ENCODE peak calls at places on chromosomes 6 and 20, in four cellular contexts. W is K562, I is HepG2, O is GM12878. A is an unnamed sample.

GRCh38 chr6:45830441-45831139 is 185.1 kb downstream of the CLIC5 start:
- DNase-seq in W (no peak), I (no peak), O (peak), A (no peak)

GRCh38 chr6:112690497-112691202 is 343.5 kb downstream of the RFPL4B start:
- DNase-seq in W (peak), I (no peak), O (no peak), A (no peak)

GRCh38 chr6:40056865-40057264 is 122.6 kb upstream of the MOCS1 start:
- DNase-seq in W (no peak), I (no peak), O (no peak), A (no peak)

GRCh38 chr6:75213112-75213511 is 7.3 kb upstream of the COL12A1 start:
- DNase-seq in W (no peak), I (no peak), O (no peak), A (no peak)

GRCh38 chr20:39103732-39104131 is 141.6 kb downstream of the DHX35 start:
- DNase-seq in W (no peak), I (no peak), O (no peak), A (no peak)

GRCh38 chr6:166360243-166361079 is 18.1 kb upstream of the SFT2D1 start:
- DNase-seq in W (no peak), I (no peak), O (no peak), A (no peak)

GRCh38 chr20:15927893-15928650 is 645.2 kb downstream of the KIF16B start:
- DNase-seq in W (no peak), I (no peak), O (no peak), A (no peak)

GRCh38 chr6:43733471-43734293 is 36.3 kb upstream of the VEGFA start:
- DNase-seq in W (no peak), I (no peak), O (peak), A (no peak)

GRCh38 chr6:155147958-155148663 is 115.7 kb upstream of the CLDN20 start:
- DNase-seq in W (no peak), I (no peak), O (no peak), A (no peak)

GRCh38 chr6:4021862-4022715 is 56.8 kb downstream of the FAM217A start:
- DNase-seq in W (peak), I (peak), O (no peak), A (peak)

GRCh38 chr6:137121401-137121997 is 51.9 kb downstream of the IL22RA2 start:
- DNase-seq in W (no peak), I (no peak), O (no peak), A (no peak)

GRCh38 chr6:168353041-168353440 is 33.5 kb upstream of the DACT2 start:
- DNase-seq in W (no peak), I (no peak), O (no peak), A (no peak)

GRCh38 chr20:24782801-24783630 is 166.1 kb upstream of the CST7 start:
- DNase-seq in W (peak), I (peak), O (no peak), A (no peak)

GRCh38 chr6:25942561-25943147 is 12.2 kb upstream of the SLC17A2 start:
- DNase-seq in W (peak), I (peak), O (no peak), A (no peak)

GRCh38 chr6:100657678-100658330 is 193.1 kb upstream of the SIM1 start:
- DNase-seq in W (peak), I (no peak), O (no peak), A (no peak)

GRCh38 chr20:59575653-59576052 is 28.7 kb upstream of the PHACTR3 start:
- DNase-seq in W (no peak), I (no peak), O (no peak), A (no peak)

GRCh38 chr6:151475653-151476523 is 17.9 kb upstream of the CCDC170 start:
- DNase-seq in W (peak), I (peak), O (no peak), A (peak)

GRCh38 chr6:95203153-95203754 is 374.1 kb upstream of the MANEA start:
- DNase-seq in W (peak), I (peak), O (no peak), A (peak)

GRCh38 chr6:138309695-138310094 is 68.0 kb upstream of the SMIM28 start:
- DNase-seq in W (no peak), I (no peak), O (no peak), A (no peak)

GRCh38 chr20:57621426-57622200 is 1.4 kb upstream of the ZBP1 start:
- DNase-seq in W (no peak), I (no peak), O (no peak), A (no peak)

GRCh38 chr20:53974785-53975555 is 95.4 kb downstream of the BCAS1 start:
- DNase-seq in W (no peak), I (no peak), O (no peak), A (no peak)

GRCh38 chr6:143348531-143348930 is 102.0 kb downstream of the ADAT2 start:
- DNase-seq in W (no peak), I (no peak), O (no peak), A (no peak)

GRCh38 chr20:37238426-37238825 is 23.2 kb downstream of the GHRH start:
- DNase-seq in W (no peak), I (no peak), O (no peak), A (no peak)

GRCh38 chr6:15551798-15552197 is 111.0 kb downstream of the DTNBP1 start:
- DNase-seq in W (peak), I (no peak), O (no peak), A (peak)

GRCh38 chr6:28771401-28772267 is 152.2 kb downstream of the TRIM27 start:
- DNase-seq in W (peak), I (no peak), O (no peak), A (no peak)

GRCh38 chr20:57459278-57459677 is 65.7 kb downstream of the CTCFL start:
- DNase-seq in W (no peak), I (no peak), O (no peak), A (no peak)

GRCh38 chr6:80607814-80608391 is 501.4 kb downstream of the BCKDHB start:
- DNase-seq in W (no peak), I (no peak), O (no peak), A (no peak)

GRCh38 chr6:80605165-80605989 is 498.9 kb downstream of the BCKDHB start:
- DNase-seq in W (peak), I (peak), O (no peak), A (no peak)

GRCh38 chr6:80608881-80609280 is 502.4 kb downstream of the BCKDHB start:
- DNase-seq in W (no peak), I (no peak), O (no peak), A (no peak)

GRCh38 chr6:80610821-80611220 is 504.4 kb downstream of the BCKDHB start:
- DNase-seq in W (no peak), I (no peak), O (no peak), A (no peak)
- TF ChIP-seq TARDBP in W (no peak), I (no peak), O (no peak), A (no peak)

GRCh38 chr6:55794136-55794812 is 81.1 kb downstream of the BMP5 start:
- DNase-seq in W (no peak), I (no peak), O (no peak), A (no peak)
- TF ChIP-seq SP1 in W (no peak), I (no peak), O (no peak), A (no peak)

DNA sequence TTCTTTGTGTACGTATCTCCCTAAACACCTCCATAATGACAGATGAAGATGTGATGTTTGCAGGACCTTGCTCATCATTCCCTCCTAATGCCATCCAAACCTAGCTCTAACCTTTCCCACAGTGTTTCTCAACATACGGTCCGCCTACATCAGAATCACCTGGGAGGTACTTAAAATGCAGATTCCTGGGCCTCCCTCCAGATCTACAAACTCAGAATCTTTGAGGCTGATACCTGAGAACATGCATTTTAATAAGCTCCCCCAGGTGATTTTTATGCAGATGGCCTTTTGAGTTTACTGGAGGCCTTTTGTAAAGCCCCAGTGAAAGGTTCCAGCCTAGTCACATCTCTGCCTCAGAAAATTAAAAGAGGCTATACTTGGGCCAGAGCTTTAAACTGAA is 40.5 kb downstream of the METTL24 start:
- DNase-seq in W (no peak), I (no peak), O (no peak), A (no peak)
- TF ChIP-seq TARDBP in W (no peak), I (no peak), O (no peak), A (no peak)

GRCh38 chr20:44183282-44183681 is 3.7 kb downstream of the JPH2 start:
- DNase-seq in W (no peak), I (no peak), O (no peak), A (no peak)

GRCh38 chr20:44182135-44182765 is 4.7 kb downstream of the JPH2 start:
- DNase-seq in W (no peak), I (no peak), O (no peak), A (no peak)

GRCh38 chr20:44182863-44183262 is 4.1 kb downstream of the JPH2 start:
- DNase-seq in W (no peak), I (no peak), O (no peak), A (no peak)

GRCh38 chr20:44181611-44182010 is 5.4 kb downstream of the JPH2 start:
- DNase-seq in W (no peak), I (no peak), O (no peak), A (no peak)

DNA sequence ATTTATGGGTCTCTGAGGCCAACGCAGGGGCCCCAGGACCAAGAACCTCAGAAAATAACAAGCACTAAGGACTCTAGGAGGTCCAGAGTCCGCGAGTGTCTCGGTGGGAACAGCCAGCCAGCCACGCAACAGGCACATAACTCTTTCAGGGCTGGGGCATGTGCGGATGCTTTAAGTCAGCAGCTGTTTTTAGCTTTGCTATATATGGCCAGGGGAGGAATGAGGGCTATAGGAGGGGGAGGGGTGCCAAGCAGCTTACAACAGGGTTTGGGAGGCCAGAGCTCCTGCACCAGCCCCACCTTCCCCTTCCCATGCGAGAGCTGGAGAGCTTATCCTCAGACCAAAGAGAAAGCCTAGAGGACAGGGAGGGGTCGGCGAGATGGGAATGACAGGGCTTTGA is 6.2 kb downstream of the JPH2 start:
- DNase-seq in W (no peak), I (no peak), O (no peak), A (no peak)
- TF ChIP-seq SP1 in W (no peak), I (no peak), O (no peak), A (no peak)

GRCh38 chr6:150416120-150416519 is 47.3 kb downstream of the IYD start:
- DNase-seq in W (no peak), I (no peak), O (no peak), A (no peak)

GRCh38 chr6:150418825-150419594 is 50.2 kb downstream of the IYD start:
- DNase-seq in W (peak), I (peak), O (no peak), A (peak)

GRCh38 chr6:150417899-150418824 is 49.4 kb downstream of the IYD start:
- DNase-seq in W (peak), I (peak), O (peak), A (peak)

GRCh38 chr6:150420428-150420827 is 51.6 kb downstream of the IYD start:
- DNase-seq in W (no peak), I (no peak), O (no peak), A (no peak)

GRCh38 chr6:150417247-150417646 is 48.4 kb downstream of the IYD start:
- DNase-seq in W (no peak), I (no peak), O (no peak), A (no peak)
- TF ChIP-seq TARDBP in W (no peak), I (no peak), O (no peak), A (no peak)

DNA sequence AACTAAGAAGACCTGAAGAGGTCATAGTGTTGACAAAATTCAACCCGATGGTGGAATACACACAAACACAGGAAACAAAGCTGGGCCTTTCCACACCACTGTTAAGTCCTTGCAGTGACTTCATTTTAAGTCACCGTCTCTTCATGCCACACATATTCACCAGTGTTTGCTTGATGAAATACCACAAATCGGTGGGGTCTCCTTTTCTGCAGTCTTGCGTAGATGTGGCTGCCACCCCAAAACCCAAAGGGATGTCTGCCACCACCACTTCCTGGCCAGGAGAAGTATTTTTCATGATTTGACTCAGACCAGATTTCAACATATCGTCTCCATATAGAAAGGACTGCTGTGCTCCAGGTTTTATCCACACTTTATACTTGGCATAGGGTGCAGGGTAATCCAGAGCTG is 11.0 kb upstream of the COL10A1 start:
- DNase-seq in W (no peak), I (no peak), O (no peak), A (no peak)
- TF ChIP-seq SP1 in W (no peak), I (no peak), O (no peak), A (no peak)